ENCODE peak calls at places on chromosomes 12 and 14, in nine cellular contexts. N, S, W, Y, K, B, Q, O and X are unnamed samples.
A peak's percentile ranks its signal among the peaks of the same experiment; 100 is the strongest.

GRCh38 chr12:89064151-89064550 is 288.1 kb downstream of the DUSP6 start:
- DNase-seq in N (no peak), S (no peak), W (no peak), Y (no peak), K (no peak), B (no peak), Q (peak; percentile 91), O (no peak), X (no peak)

GRCh38 chr12:92365836-92366235 is 220.2 kb upstream of the BTG1 start:
- DNase-seq in N (no peak), S (no peak), W (no peak), Y (no peak), K (no peak), B (no peak), Q (no peak), O (no peak), X (no peak)

GRCh38 chr14:36822671-36823070 is 161.0 kb downstream of the PAX9 start:
- DNase-seq in N (no peak), S (no peak), W (no peak), Y (no peak), K (no peak), B (no peak), Q (no peak), O (no peak), X (no peak)

GRCh38 chr14:59918824-59919581 is 941 bp upstream of the LRRC9 start:
- DNase-seq in N (peak; percentile 20), S (no peak), W (peak; percentile 38), Y (peak; percentile 43), K (no peak), B (peak; percentile 32), Q (no peak), O (peak; percentile 50), X (peak; percentile 60)

GRCh38 chr12:109567296-109567695 is 6.0 kb downstream of the MMAB start:
- DNase-seq in N (no peak), S (no peak), W (no peak), Y (no peak), K (no peak), B (no peak), Q (no peak), O (no peak), X (no peak)

GRCh38 chr12:93156091-93156490 is 221.6 kb upstream of the NUDT4 start:
- DNase-seq in N (no peak), S (no peak), W (no peak), Y (no peak), K (no peak), B (no peak), Q (no peak), O (no peak), X (no peak)

GRCh38 chr12:11763760-11764520 is 114.5 kb downstream of the ETV6 start:
- DNase-seq in N (no peak), S (no peak), W (no peak), Y (no peak), K (no peak), B (peak; percentile 70), Q (no peak), O (peak; percentile 33), X (peak; percentile 80)

GRCh38 chr12:3753549-3754284 is 808 bp upstream of the CRACR2A start:
- DNase-seq in N (no peak), S (no peak), W (no peak), Y (no peak), K (no peak), B (no peak), Q (no peak), O (peak; percentile 54), X (peak; percentile 38)

GRCh38 chr12:129613311-129613710 is 290.5 kb downstream of the TMEM132D start:
- DNase-seq in N (no peak), S (no peak), W (no peak), Y (no peak), K (no peak), B (no peak), Q (no peak), O (no peak), X (no peak)

DNA sequence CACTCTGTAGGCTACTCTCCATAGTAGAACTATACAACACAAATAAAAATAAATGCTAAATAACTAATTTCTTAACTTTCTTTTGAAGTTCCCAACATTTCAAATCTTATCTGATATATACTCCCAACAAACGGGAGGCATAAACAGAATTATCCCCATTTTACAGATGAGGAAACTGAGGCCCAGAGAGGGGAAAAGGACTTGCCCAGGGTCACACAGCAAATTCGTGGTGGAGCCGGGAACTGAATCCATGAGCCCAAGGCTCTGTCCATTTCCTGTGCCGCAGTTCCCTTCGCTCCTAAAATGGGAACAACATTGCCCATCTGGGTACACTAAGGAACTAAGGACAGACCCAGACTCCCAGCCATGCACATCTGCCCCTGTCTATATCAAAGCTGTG is 12.2 kb downstream of the ZNF384 start:
- DNase-seq in N (no peak), S (no peak), W (no peak), Y (no peak), K (no peak), B (no peak), Q (no peak), O (no peak), X (no peak)
- H3K79me2 ChIP-seq in N (peaks cover 16% of the 10 kb centered on the region), S (peaks cover 54% of the 10 kb centered on the region), W (peaks cover 18% of the 10 kb centered on the region), Y (peaks cover 29% of the 10 kb centered on the region), K (peaks cover 13% of the 10 kb centered on the region), B (peaks cover 24% of the 10 kb centered on the region), Q (peaks cover 46% of the 10 kb centered on the region), O (peaks cover 20% of the 10 kb centered on the region), X (peaks cover 81% of the 10 kb centered on the region)

GRCh38 chr14:63454436-63454835 is 88.7 kb downstream of the PPP2R5E start:
- DNase-seq in N (no peak), S (no peak), W (no peak), Y (no peak), K (no peak), B (no peak), Q (no peak), O (no peak), X (no peak)

GRCh38 chr14:63457498-63457897 is 85.7 kb downstream of the PPP2R5E start:
- DNase-seq in N (no peak), S (no peak), W (no peak), Y (no peak), K (no peak), B (peak; percentile 60), Q (no peak), O (no peak), X (no peak)

GRCh38 chr14:63454863-63455622 is 88.1 kb downstream of the PPP2R5E start:
- DNase-seq in N (no peak), S (peak; percentile 66), W (no peak), Y (peak; percentile 27), K (no peak), B (no peak), Q (no peak), O (peak; percentile 51), X (peak; percentile 49)

GRCh38 chr14:63452796-63453195 is 90.4 kb downstream of the PPP2R5E start:
- DNase-seq in N (no peak), S (no peak), W (no peak), Y (no peak), K (no peak), B (no peak), Q (no peak), O (no peak), X (no peak)

GRCh38 chr14:63453443-63453936 is 89.7 kb downstream of the PPP2R5E start:
- DNase-seq in N (no peak), S (no peak), W (no peak), Y (no peak), K (no peak), B (no peak), Q (no peak), O (no peak), X (peak; percentile 27)
- H3K79me2 ChIP-seq in N (peaks cover 72% of the 10 kb centered on the region), S (peaks cover 99% of the 10 kb centered on the region), W (peaks cover 62% of the 10 kb centered on the region), Y (peaks cover 96% of the 10 kb centered on the region), K (peaks cover 33% of the 10 kb centered on the region), B (peaks cover 22% of the 10 kb centered on the region), Q (peaks cover 78% of the 10 kb centered on the region), O (peaks cover 38% of the 10 kb centered on the region), X (peaks cover 99% of the 10 kb centered on the region)

GRCh38 chr14:89243765-89244164 is 173.3 kb downstream of the FOXN3 start:
- DNase-seq in N (no peak), S (no peak), W (no peak), Y (no peak), K (no peak), B (no peak), Q (no peak), O (no peak), X (no peak)
- H3K79me2 ChIP-seq in N (no peaks in the 10 kb centered on the region), S (no peaks in the 10 kb centered on the region), W (no peaks in the 10 kb centered on the region), Y (peaks cover 98% of the 10 kb centered on the region), K (peaks cover 2% of the 10 kb centered on the region), B (peaks cover 42% of the 10 kb centered on the region), Q (no peaks in the 10 kb centered on the region), O (no peaks in the 10 kb centered on the region), X (no peaks in the 10 kb centered on the region)

DNA sequence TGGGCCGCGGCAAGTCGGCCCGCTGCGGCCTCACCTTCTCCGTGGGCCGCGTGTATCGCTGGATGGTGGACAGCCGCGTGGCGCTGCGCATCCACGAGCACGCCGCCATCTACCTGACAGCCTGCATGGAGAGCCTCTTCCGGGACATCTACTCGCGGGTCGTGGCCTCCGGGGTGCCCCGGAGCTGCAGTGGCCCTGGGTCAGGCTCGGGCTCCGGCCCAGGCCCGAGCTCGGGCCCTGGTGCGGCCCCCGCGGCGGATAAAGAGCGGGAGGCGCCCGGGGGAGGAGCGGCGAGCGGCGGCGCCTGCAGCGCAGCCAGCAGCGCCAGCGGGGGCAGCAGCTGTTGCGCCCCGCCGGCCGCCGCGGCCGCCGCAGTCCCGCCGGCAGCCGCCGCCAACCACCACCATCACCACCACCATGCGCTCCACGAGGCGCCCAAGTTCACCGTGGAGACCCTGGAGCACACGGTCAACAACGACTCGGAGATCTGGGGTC is 226.2 kb upstream of the CRY1 start:
- DNase-seq in N (no peak), S (no peak), W (no peak), Y (no peak), K (no peak), B (no peak), Q (peak; percentile 26), O (no peak), X (peak; percentile 36)
- H3K79me2 ChIP-seq in N (no peaks in the 10 kb centered on the region), S (no peaks in the 10 kb centered on the region), W (no peaks in the 10 kb centered on the region), Y (peaks cover 4% of the 10 kb centered on the region), K (no peaks in the 10 kb centered on the region), B (peaks cover 15% of the 10 kb centered on the region), Q (peaks cover 53% of the 10 kb centered on the region), O (no peaks in the 10 kb centered on the region), X (no peaks in the 10 kb centered on the region)

GRCh38 chr14:100011568-100012325 is 53.5 kb upstream of the EVL start:
- DNase-seq in N (no peak), S (no peak), W (no peak), Y (no peak), K (no peak), B (no peak), Q (no peak), O (no peak), X (no peak)
- H3K79me2 ChIP-seq in N (peaks cover 26% of the 10 kb centered on the region), S (no peaks in the 10 kb centered on the region), W (no peaks in the 10 kb centered on the region), Y (peaks cover 21% of the 10 kb centered on the region), K (no peaks in the 10 kb centered on the region), B (no peaks in the 10 kb centered on the region), Q (peaks cover 3% of the 10 kb centered on the region), O (no peaks in the 10 kb centered on the region), X (peaks cover 70% of the 10 kb centered on the region)

DNA sequence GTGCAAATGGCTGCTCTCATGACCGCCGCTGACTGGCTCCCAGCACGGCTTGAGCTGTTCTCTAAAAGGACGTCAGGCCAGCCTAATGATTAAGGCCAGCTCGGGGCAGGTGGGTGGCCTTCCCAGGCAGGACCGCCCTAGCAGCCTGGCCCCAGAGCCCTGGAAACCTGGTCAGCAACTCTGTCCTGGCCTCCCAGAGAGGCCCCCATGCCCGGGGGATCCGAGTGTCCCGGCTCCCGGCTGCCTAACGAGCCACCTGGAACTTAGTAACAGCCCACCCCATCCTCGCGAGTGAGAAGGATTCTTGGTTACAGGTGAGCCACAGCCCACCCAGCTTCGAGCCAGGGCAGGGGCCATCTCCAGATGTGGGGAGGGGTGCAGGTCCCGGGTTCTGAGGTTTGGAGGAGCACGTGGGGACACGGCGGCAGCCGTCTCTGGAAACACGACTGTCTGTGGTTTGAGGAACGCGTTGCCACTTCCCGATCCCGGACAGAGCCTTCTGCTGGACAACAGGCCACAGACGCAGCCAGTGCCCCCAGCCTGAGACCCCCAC is 73.8 kb upstream of the FBRSL1 start:
- DNase-seq in N (no peak), S (no peak), W (no peak), Y (no peak), K (no peak), B (no peak), Q (no peak), O (no peak), X (no peak)
- H3K79me2 ChIP-seq in N (no peaks in the 10 kb centered on the region), S (no peaks in the 10 kb centered on the region), W (no peaks in the 10 kb centered on the region), Y (no peaks in the 10 kb centered on the region), K (no peaks in the 10 kb centered on the region), B (no peaks in the 10 kb centered on the region), Q (no peaks in the 10 kb centered on the region), O (no peaks in the 10 kb centered on the region), X (no peaks in the 10 kb centered on the region)